ENCODE peak calls at places on chromosomes 12 and 14, in four cellular contexts. One of them, this sample, is unnamed.

GRCh38 chr14:52950898-52951729 is at the start of gene FERMT2:
- DNase-seq in PC-3: peak; percentile 83
- DNase-seq in astrocyte: peak; percentile 68
- DNase-seq in fibroblast of lung: peak; percentile 84
- DNase-seq in this sample: no peak

GRCh38 chr12:109462868-109463692 is 14.0 kb downstream of the KCTD10 start:
- DNase-seq in PC-3: peak; percentile 94
- DNase-seq in fibroblast of lung: peak; percentile 99
- DNase-seq in astrocyte: peak; percentile 99
- DNase-seq in this sample: no peak

GRCh38 chr14:68191567-68192321 is 372.2 kb downstream of the RAD51B start:
- DNase-seq in astrocyte: peak; percentile 57
- DNase-seq in PC-3: peak; percentile 89
- DNase-seq in fibroblast of lung: peak; percentile 63
- DNase-seq in this sample: peak; percentile 1

GRCh38 chr12:120677765-120678473 is 9.0 kb upstream of the MLEC start:
- DNase-seq in fibroblast of lung: peak; percentile 13
- DNase-seq in astrocyte: no peak
- DNase-seq in PC-3: peak; percentile 53
- DNase-seq in this sample: no peak

GRCh38 chr12:56645201-56645716 is 525 bp downstream of the ATP5F1B start:
- DNase-seq in fibroblast of lung: no peak
- DNase-seq in PC-3: no peak
- DNase-seq in astrocyte: no peak
- DNase-seq in this sample: no peak

GRCh38 chr12:46364777-46365580 is 7.6 kb downstream of the SLC38A2 start:
- DNase-seq in astrocyte: peak; percentile 83
- DNase-seq in fibroblast of lung: peak; percentile 87
- DNase-seq in PC-3: peak; percentile 89
- DNase-seq in this sample: no peak

GRCh38 chr12:107364875-107365518 is 271.6 kb upstream of the CRY1 start:
- DNase-seq in PC-3: no peak
- DNase-seq in astrocyte: no peak
- DNase-seq in fibroblast of lung: no peak
- DNase-seq in this sample: no peak

GRCh38 chr12:47832263-47832933 is 12.7 kb upstream of the HDAC7 start:
- DNase-seq in PC-3: no peak
- DNase-seq in fibroblast of lung: no peak
- DNase-seq in astrocyte: no peak
- DNase-seq in this sample: no peak

GRCh38 chr12:95337176-95337575 is 119.6 kb downstream of the VEZT start:
- DNase-seq in PC-3: no peak
- DNase-seq in astrocyte: peak; percentile 34
- DNase-seq in fibroblast of lung: peak; percentile 26
- DNase-seq in this sample: no peak

GRCh38 chr14:101442451-101442850 is 118.8 kb upstream of the DIO3 start:
- DNase-seq in astrocyte: peak; percentile 68
- DNase-seq in fibroblast of lung: peak; percentile 71
- DNase-seq in PC-3: no peak
- DNase-seq in this sample: no peak

GRCh38 chr12:38138225-38139221 is 178.1 kb upstream of the ALG10B start:
- DNase-seq in PC-3: peak; percentile 96
- DNase-seq in astrocyte: peak; percentile 31
- DNase-seq in fibroblast of lung: peak; percentile 33
- DNase-seq in this sample: no peak

GRCh38 chr12:34338751-34339150 is 316.5 kb downstream of the ALG10 start:
- DNase-seq in PC-3: no peak
- DNase-seq in fibroblast of lung: no peak
- DNase-seq in astrocyte: no peak
- DNase-seq in this sample: no peak

GRCh38 chr12:44379827-44380226 is 496.3 kb downstream of the NELL2 start:
- DNase-seq in astrocyte: no peak
- DNase-seq in PC-3: no peak
- DNase-seq in fibroblast of lung: no peak
- DNase-seq in this sample: no peak

GRCh38 chr14:68653754-68654153 is 139.1 kb downstream of the ZFP36L1 start:
- DNase-seq in PC-3: no peak
- DNase-seq in fibroblast of lung: no peak
- DNase-seq in astrocyte: no peak
- DNase-seq in this sample: no peak

GRCh38 chr12:116404913-116405611 is 127.6 kb upstream of the MED13L start:
- DNase-seq in astrocyte: no peak
- DNase-seq in fibroblast of lung: no peak
- DNase-seq in PC-3: peak; percentile 37
- DNase-seq in this sample: no peak

GRCh38 chr14:64963611-64964010 is 8.5 kb downstream of the RAB15 start:
- DNase-seq in astrocyte: no peak
- DNase-seq in PC-3: no peak
- DNase-seq in fibroblast of lung: no peak
- DNase-seq in this sample: no peak

GRCh38 chr12:124109760-124110159 is 136.7 kb downstream of the ZNF664 start:
- DNase-seq in fibroblast of lung: no peak
- DNase-seq in astrocyte: no peak
- DNase-seq in PC-3: peak; percentile 45
- DNase-seq in this sample: no peak

GRCh38 chr12:49014547-49014946 is 4.0 kb downstream of the PRKAG1 start:
- DNase-seq in astrocyte: no peak
- DNase-seq in fibroblast of lung: peak; percentile 28
- DNase-seq in PC-3: peak; percentile 43
- DNase-seq in this sample: no peak

GRCh38 chr12:53495903-53496751 is 3.1 kb downstream of the MAP3K12 start:
- DNase-seq in fibroblast of lung: peak; percentile 46
- DNase-seq in astrocyte: no peak
- DNase-seq in PC-3: no peak
- DNase-seq in this sample: no peak

GRCh38 chr14:79293482-79293881 is 917.8 kb downstream of the DIO2 start:
- DNase-seq in astrocyte: peak; percentile 36
- DNase-seq in fibroblast of lung: peak; percentile 45
- DNase-seq in PC-3: no peak
- DNase-seq in this sample: no peak

GRCh38 chr14:40099316-40099715 is 667.1 kb upstream of the FBXO33 start:
- DNase-seq in PC-3: no peak
- DNase-seq in fibroblast of lung: no peak
- DNase-seq in astrocyte: no peak
- DNase-seq in this sample: no peak

GRCh38 chr14:64561631-64562030 is 11.9 kb downstream of the PPP1R36 start:
- DNase-seq in astrocyte: no peak
- DNase-seq in PC-3: no peak
- DNase-seq in fibroblast of lung: no peak
- DNase-seq in this sample: no peak

GRCh38 chr14:24630872-24631477 is 3.0 kb downstream of the GZMB start:
- DNase-seq in fibroblast of lung: no peak
- DNase-seq in PC-3: peak; percentile 53
- DNase-seq in astrocyte: no peak
- DNase-seq in this sample: no peak

GRCh38 chr12:113276306-113276705 is 55.0 kb downstream of the TPCN1 start:
- DNase-seq in PC-3: no peak
- DNase-seq in fibroblast of lung: no peak
- DNase-seq in astrocyte: no peak
- DNase-seq in this sample: no peak

GRCh38 chr14:91325211-91325610 is 80.7 kb upstream of the GPR68 start:
- DNase-seq in fibroblast of lung: no peak
- DNase-seq in astrocyte: no peak
- DNase-seq in PC-3: no peak
- DNase-seq in this sample: no peak

GRCh38 chr12:124586756-124587155 is 19.3 kb upstream of the NCOR2 start:
- DNase-seq in astrocyte: no peak
- DNase-seq in fibroblast of lung: no peak
- DNase-seq in PC-3: peak; percentile 32
- DNase-seq in this sample: no peak

GRCh38 chr12:24423611-24424010 is 474.1 kb upstream of the SOX5 start:
- DNase-seq in PC-3: no peak
- DNase-seq in fibroblast of lung: no peak
- DNase-seq in astrocyte: no peak
- DNase-seq in this sample: no peak

GRCh38 chr12:72491399-72491798 is 219.2 kb downstream of the TRHDE start:
- DNase-seq in astrocyte: peak; percentile 12
- DNase-seq in PC-3: no peak
- DNase-seq in fibroblast of lung: peak; percentile 29
- DNase-seq in this sample: no peak

GRCh38 chr12:26691234-26691970 is 141.6 kb downstream of the ITPR2 start:
- DNase-seq in PC-3: peak; percentile 100
- DNase-seq in astrocyte: peak; percentile 98
- DNase-seq in fibroblast of lung: peak; percentile 99
- DNase-seq in this sample: peak; percentile 94

GRCh38 chr14:21780429-21781084 is 106.9 kb upstream of the OR4E1 start:
- DNase-seq in PC-3: no peak
- DNase-seq in astrocyte: no peak
- DNase-seq in fibroblast of lung: no peak
- DNase-seq in this sample: no peak

DNA sequence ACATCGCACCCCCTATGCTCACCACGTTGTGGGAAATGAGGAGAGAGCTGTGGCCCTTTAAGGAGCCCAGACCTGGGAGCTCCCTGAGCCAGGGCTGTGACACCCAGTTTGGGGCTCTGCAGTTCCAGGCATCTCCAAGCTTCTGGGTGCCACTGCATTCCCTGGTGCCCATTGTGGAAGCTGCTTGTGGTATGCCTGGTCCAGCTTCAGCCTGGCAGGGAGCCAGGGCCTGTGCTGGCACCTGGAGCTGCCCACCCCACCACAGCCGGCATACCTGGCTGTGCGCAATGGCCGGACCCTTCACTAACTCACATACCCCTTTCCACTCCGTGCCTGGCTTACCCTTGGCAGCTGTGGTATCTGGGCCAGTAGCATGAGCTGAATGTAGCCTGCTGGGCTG is 107.9 kb upstream of the OR4E1 start:
- DNase-seq in astrocyte: no peak
- DNase-seq in PC-3: no peak
- DNase-seq in fibroblast of lung: no peak
- DNase-seq in this sample: no peak
- H3K9ac ChIP-seq in astrocyte: no peak overlapping the region
- H3K9ac ChIP-seq in PC-3: no peak overlapping the region
- H3K9ac ChIP-seq in fibroblast of lung: no peak overlapping the region
- H3K9ac ChIP-seq in this sample: no peak overlapping the region

DNA sequence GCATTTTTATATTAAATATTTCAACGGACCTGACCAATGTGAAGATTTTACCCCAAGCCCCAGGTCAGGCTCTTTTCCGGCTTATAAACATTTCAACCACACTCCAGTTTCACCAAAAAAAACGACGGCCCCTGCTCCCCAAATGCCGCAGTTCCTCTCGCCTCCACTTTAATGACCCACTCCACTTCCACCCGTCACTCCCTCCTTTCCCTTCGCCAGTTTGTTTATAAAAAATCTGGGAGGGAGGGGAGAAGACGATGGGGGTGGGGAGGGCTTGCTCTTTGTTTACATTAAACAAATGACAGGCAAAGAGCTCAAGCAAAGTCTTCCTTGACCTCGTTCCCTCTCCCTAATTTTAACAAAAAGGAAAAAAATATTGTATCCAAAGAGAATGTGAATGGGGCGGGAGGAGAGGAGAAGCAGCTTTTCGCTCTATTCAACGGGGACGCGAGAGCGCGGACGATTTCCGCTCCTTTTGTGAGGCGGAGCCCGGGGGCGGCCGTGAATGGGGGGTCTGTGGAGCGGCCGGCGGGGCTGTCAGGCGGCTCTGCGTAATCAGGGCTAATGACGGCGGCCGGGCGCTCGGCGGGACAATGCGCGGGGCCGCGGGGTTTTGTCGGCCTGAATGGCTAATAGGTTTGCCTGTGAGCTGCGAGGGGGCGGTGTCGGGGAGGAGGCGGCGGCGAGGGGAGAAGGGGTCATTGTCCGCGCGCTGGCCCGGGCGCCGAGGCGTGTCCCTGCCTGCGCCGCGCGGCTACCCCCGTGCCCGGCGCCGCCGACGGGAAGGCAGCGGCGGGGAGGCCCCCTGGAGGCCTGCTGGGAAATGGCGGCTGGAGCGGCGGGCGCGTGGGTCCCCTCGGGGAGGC is 5.7 kb downstream of the SIX6 start:
- DNase-seq in PC-3: peak; percentile 25
- DNase-seq in astrocyte: peak; percentile 8
- DNase-seq in fibroblast of lung: peak; percentile 47
- DNase-seq in this sample: no peak
- TF ChIP-seq EZH2 in PC-3: peak; percentile 76
- TF ChIP-seq EZH2 in astrocyte: peak; percentile 80
- TF ChIP-seq EZH2 in fibroblast of lung: peak; percentile 41
- TF ChIP-seq EZH2 in this sample: peak; percentile 80

DNA sequence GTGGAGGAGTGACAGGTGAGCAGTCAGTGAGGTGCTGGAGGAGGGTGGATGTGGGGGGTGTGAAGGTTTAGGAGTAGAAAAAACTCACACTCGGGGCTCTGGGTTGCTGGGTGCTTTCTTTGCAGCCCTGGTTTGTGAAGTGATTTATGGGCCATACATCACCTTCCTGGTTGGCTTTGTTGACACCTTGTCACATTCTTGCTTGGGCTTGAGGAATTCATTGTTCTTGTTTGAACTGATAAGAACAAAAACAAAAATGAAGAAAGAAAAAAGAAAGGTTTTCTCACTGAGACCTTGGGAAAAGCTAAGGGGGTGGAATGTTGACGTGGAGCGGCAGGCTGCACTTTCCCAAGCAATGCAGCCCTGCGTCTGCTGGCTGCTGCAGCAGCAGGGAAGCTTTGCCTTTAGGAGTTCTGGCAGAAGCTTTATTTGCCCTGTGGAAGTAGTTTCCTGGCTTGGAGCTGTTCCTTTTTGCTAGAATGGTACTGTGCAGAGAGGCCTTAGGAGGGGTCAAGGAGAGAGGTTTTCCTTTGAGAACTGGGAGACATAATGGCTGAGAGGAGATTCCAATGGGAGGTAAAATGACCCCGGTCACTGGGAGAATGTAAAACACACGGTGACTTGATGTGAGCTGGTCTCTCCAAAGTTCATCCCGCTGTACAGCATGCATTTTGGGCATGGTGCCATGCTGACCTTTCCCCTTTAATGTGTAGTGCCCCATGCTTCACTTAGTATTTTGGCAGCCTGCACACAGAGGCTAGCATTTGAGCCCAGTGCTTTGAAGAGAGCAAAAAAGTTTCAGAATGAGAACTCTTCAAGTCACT is 52.8 kb downstream of the HMGA2 start:
- DNase-seq in PC-3: peak; percentile 35
- DNase-seq in fibroblast of lung: peak; percentile 77
- DNase-seq in astrocyte: peak; percentile 74
- DNase-seq in this sample: no peak
- H3K79me2 ChIP-seq in PC-3: peaks cover 97% of the 10 kb centered on the region
- H3K79me2 ChIP-seq in fibroblast of lung: peaks cover 57% of the 10 kb centered on the region
- H3K79me2 ChIP-seq in astrocyte: peaks cover 88% of the 10 kb centered on the region
- H3K79me2 ChIP-seq in this sample: peaks cover 80% of the 10 kb centered on the region

DNA sequence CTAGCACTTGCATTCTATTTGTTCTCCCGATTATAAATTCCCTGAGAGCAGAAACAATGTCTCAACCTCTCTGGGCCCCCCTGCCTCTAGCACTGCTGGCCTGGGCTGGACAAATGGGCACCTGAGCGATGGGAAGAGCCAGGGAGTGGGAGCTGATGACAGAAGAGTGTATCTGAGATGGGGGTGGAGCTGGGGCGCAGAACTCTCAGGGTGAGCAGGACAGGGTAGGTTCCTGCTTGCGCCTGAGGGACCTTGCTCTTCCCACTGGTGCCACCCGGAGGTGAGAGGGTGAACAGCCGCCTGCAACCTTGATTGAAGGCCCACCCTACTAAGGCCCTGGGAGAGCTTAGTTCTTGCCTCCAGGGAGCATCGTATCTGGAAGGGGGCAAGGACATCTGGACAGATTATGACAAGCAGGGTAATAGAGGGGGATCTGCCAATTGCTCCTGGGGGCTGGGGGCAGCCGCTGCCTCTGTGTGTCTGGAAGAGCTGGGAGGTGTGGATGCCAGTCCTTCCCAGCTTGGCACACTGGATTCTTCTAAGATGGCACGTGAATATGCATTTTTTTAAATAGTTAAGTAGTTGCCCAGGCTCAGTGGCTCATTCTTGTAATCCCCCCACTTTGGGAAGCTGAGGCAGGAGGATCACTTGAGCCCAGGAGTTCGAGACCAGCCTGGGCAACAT is 43.0 kb upstream of the TSPAN9 start:
- DNase-seq in PC-3: peak; percentile 59
- DNase-seq in astrocyte: peak; percentile 41
- DNase-seq in fibroblast of lung: peak; percentile 57
- DNase-seq in this sample: peak; percentile 35
- H3K9ac ChIP-seq in PC-3: no peak overlapping the region
- H3K9ac ChIP-seq in astrocyte: no peak overlapping the region
- H3K9ac ChIP-seq in fibroblast of lung: no peak overlapping the region
- H3K9ac ChIP-seq in this sample: no peak overlapping the region